ENCODE peak calls at places on chromosomes 7 and 10, in eight cellular contexts. One of them, this sample, is unnamed. For H3K4me1, the result is how much of the 10 kb centered on the place peaks cover.

GRCh38 chr7:40300146-40300655 is 165.4 kb downstream of the SUGCT start:
- DNase-seq in A549: no peak
- DNase-seq in aorta: no peak
- DNase-seq in IMR-90: no peak
- DNase-seq in neuronal stem cell: no peak
- DNase-seq in BE2C: no peak
- DNase-seq in PC-3: no peak
- DNase-seq in NT2/D1: no peak
- DNase-seq in this sample: no peak

GRCh38 chr10:1393481-1393880 is 337.3 kb downstream of the WDR37 start:
- DNase-seq in A549: no peak
- DNase-seq in neuronal stem cell: no peak
- DNase-seq in BE2C: no peak
- DNase-seq in PC-3: no peak
- DNase-seq in aorta: no peak
- DNase-seq in IMR-90: no peak
- DNase-seq in NT2/D1: no peak
- DNase-seq in this sample: no peak

GRCh38 chr10:4849042-4849402 is 23.0 kb downstream of the AKR1E2 start:
- DNase-seq in BE2C: no peak
- DNase-seq in IMR-90: no peak
- DNase-seq in NT2/D1: no peak
- DNase-seq in neuronal stem cell: no peak
- DNase-seq in aorta: no peak
- DNase-seq in PC-3: no peak
- DNase-seq in A549: no peak
- DNase-seq in this sample: no peak

GRCh38 chr10:94524146-94524545 is 21.4 kb upstream of the HELLS start:
- DNase-seq in aorta: no peak
- DNase-seq in neuronal stem cell: no peak
- DNase-seq in A549: no peak
- DNase-seq in NT2/D1: no peak
- DNase-seq in PC-3: peak
- DNase-seq in IMR-90: peak
- DNase-seq in BE2C: no peak
- DNase-seq in this sample: no peak

GRCh38 chr7:25031432-25031831 is 51.5 kb upstream of the OSBPL3 start:
- DNase-seq in aorta: no peak
- DNase-seq in BE2C: no peak
- DNase-seq in IMR-90: peak
- DNase-seq in PC-3: peak
- DNase-seq in neuronal stem cell: no peak
- DNase-seq in NT2/D1: no peak
- DNase-seq in A549: no peak
- DNase-seq in this sample: no peak

GRCh38 chr7:42337225-42337905 is 100.4 kb upstream of the GLI3 start:
- DNase-seq in aorta: no peak
- DNase-seq in BE2C: no peak
- DNase-seq in PC-3: no peak
- DNase-seq in neuronal stem cell: no peak
- DNase-seq in NT2/D1: no peak
- DNase-seq in IMR-90: no peak
- DNase-seq in A549: no peak
- DNase-seq in this sample: no peak

GRCh38 chr10:97332586-97333350 is 1.8 kb downstream of the FRAT2 start:
- DNase-seq in aorta: peak
- DNase-seq in BE2C: peak
- DNase-seq in NT2/D1: no peak
- DNase-seq in PC-3: peak
- DNase-seq in neuronal stem cell: peak
- DNase-seq in A549: no peak
- DNase-seq in IMR-90: peak
- DNase-seq in this sample: peak

GRCh38 chr10:44860811-44861751 is 50.1 kb upstream of the TMEM72 start:
- DNase-seq in BE2C: no peak
- DNase-seq in PC-3: peak
- DNase-seq in neuronal stem cell: no peak
- DNase-seq in NT2/D1: no peak
- DNase-seq in aorta: peak
- DNase-seq in A549: no peak
- DNase-seq in IMR-90: peak
- DNase-seq in this sample: no peak

GRCh38 chr7:100902638-100903037 is 7.0 kb upstream of the ACHE start:
- DNase-seq in aorta: no peak
- DNase-seq in A549: no peak
- DNase-seq in IMR-90: no peak
- DNase-seq in PC-3: no peak
- DNase-seq in neuronal stem cell: no peak
- DNase-seq in NT2/D1: no peak
- DNase-seq in BE2C: no peak
- DNase-seq in this sample: no peak

GRCh38 chr10:104084482-104085142 is 1.1 kb downstream of the COL17A1 start:
- DNase-seq in IMR-90: no peak
- DNase-seq in neuronal stem cell: no peak
- DNase-seq in A549: no peak
- DNase-seq in PC-3: no peak
- DNase-seq in BE2C: no peak
- DNase-seq in aorta: no peak
- DNase-seq in NT2/D1: no peak
- DNase-seq in this sample: no peak

GRCh38 chr7:47228386-47229014 is 353.4 kb downstream of the TNS3 start:
- DNase-seq in BE2C: peak
- DNase-seq in IMR-90: no peak
- DNase-seq in neuronal stem cell: no peak
- DNase-seq in PC-3: peak
- DNase-seq in NT2/D1: peak
- DNase-seq in aorta: no peak
- DNase-seq in A549: peak
- DNase-seq in this sample: no peak

GRCh38 chr7:107964510-107964909 is 38.5 kb downstream of the LAMB1 start:
- DNase-seq in IMR-90: no peak
- DNase-seq in BE2C: no peak
- DNase-seq in neuronal stem cell: no peak
- DNase-seq in NT2/D1: no peak
- DNase-seq in A549: no peak
- DNase-seq in aorta: no peak
- DNase-seq in PC-3: no peak
- DNase-seq in this sample: no peak

GRCh38 chr10:132829403-132829802 is 43.5 kb upstream of the NKX6-2 start:
- DNase-seq in aorta: no peak
- DNase-seq in neuronal stem cell: no peak
- DNase-seq in PC-3: no peak
- DNase-seq in BE2C: no peak
- DNase-seq in NT2/D1: no peak
- DNase-seq in A549: no peak
- DNase-seq in IMR-90: no peak
- DNase-seq in this sample: no peak

GRCh38 chr10:98467506-98468318 is 21.0 kb upstream of the HPS1 start:
- DNase-seq in PC-3: peak
- DNase-seq in IMR-90: peak
- DNase-seq in neuronal stem cell: peak
- DNase-seq in BE2C: peak
- DNase-seq in aorta: peak
- DNase-seq in A549: peak
- DNase-seq in NT2/D1: peak
- DNase-seq in this sample: peak

GRCh38 chr7:46383605-46384004 is 462.5 kb upstream of the IGFBP3 start:
- DNase-seq in PC-3: peak
- DNase-seq in aorta: no peak
- DNase-seq in A549: no peak
- DNase-seq in NT2/D1: no peak
- DNase-seq in neuronal stem cell: no peak
- DNase-seq in IMR-90: peak
- DNase-seq in BE2C: no peak
- DNase-seq in this sample: peak

GRCh38 chr10:100653957-100654834 is 91.2 kb upstream of the PAX2 start:
- DNase-seq in PC-3: no peak
- DNase-seq in IMR-90: no peak
- DNase-seq in neuronal stem cell: no peak
- DNase-seq in aorta: no peak
- DNase-seq in BE2C: peak
- DNase-seq in A549: no peak
- DNase-seq in NT2/D1: no peak
- DNase-seq in this sample: peak

GRCh38 chr7:12638851-12639467 is 48.5 kb upstream of the ARL4A start:
- DNase-seq in neuronal stem cell: no peak
- DNase-seq in A549: peak
- DNase-seq in NT2/D1: peak
- DNase-seq in aorta: no peak
- DNase-seq in BE2C: no peak
- DNase-seq in PC-3: peak
- DNase-seq in IMR-90: peak
- DNase-seq in this sample: peak

GRCh38 chr10:97081621-97082235 is 104.0 kb downstream of the SLIT1 start:
- DNase-seq in IMR-90: peak
- DNase-seq in NT2/D1: peak
- DNase-seq in BE2C: no peak
- DNase-seq in aorta: peak
- DNase-seq in A549: peak
- DNase-seq in neuronal stem cell: peak
- DNase-seq in PC-3: peak
- DNase-seq in this sample: peak

GRCh38 chr7:101953248-101953819 is 135.9 kb downstream of the CUX1 start:
- DNase-seq in aorta: peak
- DNase-seq in A549: no peak
- DNase-seq in BE2C: peak
- DNase-seq in IMR-90: peak
- DNase-seq in PC-3: peak
- DNase-seq in NT2/D1: no peak
- DNase-seq in neuronal stem cell: no peak
- DNase-seq in this sample: peak

GRCh38 chr7:101959342-101959741 is 141.9 kb downstream of the CUX1 start:
- DNase-seq in NT2/D1: no peak
- DNase-seq in neuronal stem cell: no peak
- DNase-seq in PC-3: no peak
- DNase-seq in A549: no peak
- DNase-seq in IMR-90: no peak
- DNase-seq in BE2C: no peak
- DNase-seq in aorta: no peak
- DNase-seq in this sample: no peak

GRCh38 chr7:101954494-101954893 is 137.1 kb downstream of the CUX1 start:
- DNase-seq in neuronal stem cell: no peak
- DNase-seq in BE2C: no peak
- DNase-seq in NT2/D1: no peak
- DNase-seq in A549: no peak
- DNase-seq in aorta: no peak
- DNase-seq in PC-3: no peak
- DNase-seq in IMR-90: no peak
- DNase-seq in this sample: no peak

GRCh38 chr7:101957733-101958525 is 140.5 kb downstream of the CUX1 start:
- DNase-seq in IMR-90: no peak
- DNase-seq in NT2/D1: no peak
- DNase-seq in A549: no peak
- DNase-seq in BE2C: no peak
- DNase-seq in neuronal stem cell: no peak
- DNase-seq in PC-3: no peak
- DNase-seq in aorta: no peak
- DNase-seq in this sample: no peak

DNA sequence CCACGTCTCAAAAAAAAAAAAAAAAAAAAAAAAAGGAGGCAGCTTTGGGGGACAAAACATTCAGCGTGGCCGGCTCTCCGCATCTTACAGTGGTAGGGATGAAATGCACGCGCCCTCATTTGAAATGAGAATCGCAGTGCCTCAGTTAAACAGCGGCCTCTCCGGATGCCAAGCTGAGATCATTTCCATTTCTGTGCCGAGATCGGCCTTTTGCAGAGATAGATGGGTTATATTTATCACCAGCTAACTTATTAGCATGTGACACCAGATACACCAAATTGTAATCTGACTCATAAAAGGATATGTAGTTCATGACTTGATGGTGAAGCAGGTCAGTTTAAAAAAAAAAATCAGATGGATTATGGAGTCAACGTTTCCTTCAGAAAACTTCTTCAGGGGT is 138.7 kb downstream of the CUX1 start:
- DNase-seq in aorta: no peak
- DNase-seq in neuronal stem cell: no peak
- DNase-seq in IMR-90: no peak
- DNase-seq in NT2/D1: no peak
- DNase-seq in A549: no peak
- DNase-seq in PC-3: no peak
- DNase-seq in BE2C: no peak
- DNase-seq in this sample: no peak
- H3K4me3 ChIP-seq in aorta: no peak
- H3K4me3 ChIP-seq in neuronal stem cell: no peak
- H3K4me3 ChIP-seq in IMR-90: no peak
- H3K4me3 ChIP-seq in NT2/D1: no peak
- H3K4me3 ChIP-seq in A549: no peak
- H3K4me3 ChIP-seq in PC-3: no peak
- H3K4me3 ChIP-seq in BE2C: no peak
- H3K4me3 ChIP-seq in this sample: no peak

GRCh38 chr10:30701471-30702173 is 72.1 kb upstream of the LYZL2 start:
- DNase-seq in PC-3: peak
- DNase-seq in aorta: no peak
- DNase-seq in A549: no peak
- DNase-seq in NT2/D1: no peak
- DNase-seq in BE2C: peak
- DNase-seq in IMR-90: peak
- DNase-seq in neuronal stem cell: no peak
- DNase-seq in this sample: peak
- H3K4me1 ChIP-seq in PC-3: under half
- H3K4me1 ChIP-seq in aorta: under half
- H3K4me1 ChIP-seq in A549: under half
- H3K4me1 ChIP-seq in NT2/D1: under half
- H3K4me1 ChIP-seq in BE2C: under half
- H3K4me1 ChIP-seq in IMR-90: under half
- H3K4me1 ChIP-seq in neuronal stem cell: under half
- H3K4me1 ChIP-seq in this sample: under half

DNA sequence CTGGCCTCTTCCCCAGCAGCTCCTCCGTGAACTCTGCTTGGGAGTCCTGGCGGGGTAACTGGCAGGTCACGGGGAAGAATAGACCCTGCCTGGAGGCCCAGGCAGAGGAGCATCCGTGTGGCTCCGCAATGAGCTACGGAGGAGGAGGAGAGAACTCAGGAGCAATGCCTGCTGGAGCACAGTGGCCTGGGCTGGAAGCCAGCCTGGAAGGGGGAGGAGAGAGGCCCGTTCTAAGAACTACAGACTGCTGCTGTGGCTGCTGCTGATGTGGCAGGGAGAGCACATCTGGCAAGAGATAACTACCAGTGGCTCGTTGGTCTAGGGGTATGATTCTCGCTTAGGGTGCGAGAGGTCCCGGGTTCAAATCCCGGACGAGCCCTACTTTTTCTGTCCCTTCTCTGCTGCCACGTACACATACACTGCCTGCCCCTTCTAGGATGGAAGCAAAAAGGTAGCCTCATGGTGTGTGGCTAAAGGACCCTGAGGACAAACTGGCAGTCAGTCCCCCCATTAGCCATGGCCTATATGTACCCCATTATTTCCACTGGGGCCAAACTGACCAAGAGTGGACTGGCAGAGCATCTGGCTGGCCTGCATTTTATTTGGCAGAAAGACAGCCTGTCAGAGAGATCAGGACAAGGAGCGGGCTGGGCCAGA is 7.7 kb upstream of the OPN1SW start:
- DNase-seq in neuronal stem cell: no peak
- DNase-seq in PC-3: no peak
- DNase-seq in NT2/D1: no peak
- DNase-seq in IMR-90: peak
- DNase-seq in A549: peak
- DNase-seq in aorta: peak
- DNase-seq in BE2C: peak
- DNase-seq in this sample: peak
- H3K4me3 ChIP-seq in neuronal stem cell: no peak
- H3K4me3 ChIP-seq in PC-3: no peak
- H3K4me3 ChIP-seq in NT2/D1: no peak
- H3K4me3 ChIP-seq in IMR-90: no peak
- H3K4me3 ChIP-seq in A549: no peak
- H3K4me3 ChIP-seq in aorta: no peak
- H3K4me3 ChIP-seq in BE2C: peak
- H3K4me3 ChIP-seq in this sample: no peak

GRCh38 chr7:50663396-50664102 is 98.3 kb upstream of the DDC start:
- DNase-seq in NT2/D1: no peak
- DNase-seq in aorta: no peak
- DNase-seq in neuronal stem cell: no peak
- DNase-seq in PC-3: no peak
- DNase-seq in A549: no peak
- DNase-seq in BE2C: no peak
- DNase-seq in IMR-90: no peak
- DNase-seq in this sample: no peak
- H3K4me1 ChIP-seq in NT2/D1: under half
- H3K4me1 ChIP-seq in aorta: under half
- H3K4me1 ChIP-seq in neuronal stem cell: under half
- H3K4me1 ChIP-seq in PC-3: under half
- H3K4me1 ChIP-seq in A549: under half
- H3K4me1 ChIP-seq in BE2C: under half
- H3K4me1 ChIP-seq in IMR-90: under half
- H3K4me1 ChIP-seq in this sample: under half

This sample was measured in cardiac muscle cell.